ENCODE peak calls at places on chromosomes 1 and 21, in four cellular contexts. G, L, E and A are unnamed samples.

GRCh38 chr1:65423884-65424655 is 3.6 kb downstream of the LEPR start:
- DNase-seq in G (no peak), L (no peak), E (no peak), A (no peak)

GRCh38 chr1:23215751-23216449 is 1.4 kb downstream of the HTR1D start:
- DNase-seq in G (no peak), L (peak), E (no peak), A (peak)

GRCh38 chr1:117147856-117148588 is 26.5 kb upstream of the TRIM45 start:
- DNase-seq in G (no peak), L (no peak), E (no peak), A (no peak)

GRCh38 chr1:234544094-234544579 is 65.2 kb upstream of the TARBP1 start:
- DNase-seq in G (no peak), L (peak), E (peak), A (no peak)

GRCh38 chr1:214516434-214517326 is 34.7 kb downstream of the PTPN14 start:
- DNase-seq in G (no peak), L (no peak), E (no peak), A (no peak)

GRCh38 chr1:145918992-145919939 is 749 bp upstream of the PEX11B start:
- DNase-seq in G (peak), L (peak), E (peak), A (peak)

GRCh38 chr21:30839304-30839703 is 9.7 kb upstream of the KRTAP7-1 start:
- DNase-seq in G (peak), L (peak), E (no peak), A (peak)

GRCh38 chr1:10671551-10672375 is 124.7 kb downstream of the CASZ1 start:
- DNase-seq in G (no peak), L (no peak), E (no peak), A (no peak)

DNA sequence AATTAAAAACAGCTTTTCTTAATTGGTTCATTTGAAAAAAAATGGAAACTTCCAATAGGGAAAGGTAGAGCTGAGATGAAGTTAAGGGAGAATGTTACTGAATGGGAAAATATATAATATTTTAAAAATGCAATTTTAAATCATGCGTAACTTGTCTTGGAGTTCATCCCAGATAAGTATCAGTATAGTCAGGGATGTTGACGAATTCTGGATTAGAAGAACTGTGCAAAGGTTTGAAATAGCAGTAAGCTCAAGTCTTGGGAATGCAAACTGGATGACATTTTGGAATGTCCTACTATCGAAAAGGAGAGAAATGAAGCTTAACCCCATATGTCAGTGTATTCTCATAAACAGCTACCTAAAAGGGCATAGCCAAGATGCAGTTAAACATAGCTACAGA is 4.0 kb upstream of the ST6GALNAC3 start:
- DNase-seq in G (no peak), L (no peak), E (no peak), A (no peak)
- TF ChIP-seq CTCF in G (no peak), L (no peak), E (no peak), A (no peak)

DNA sequence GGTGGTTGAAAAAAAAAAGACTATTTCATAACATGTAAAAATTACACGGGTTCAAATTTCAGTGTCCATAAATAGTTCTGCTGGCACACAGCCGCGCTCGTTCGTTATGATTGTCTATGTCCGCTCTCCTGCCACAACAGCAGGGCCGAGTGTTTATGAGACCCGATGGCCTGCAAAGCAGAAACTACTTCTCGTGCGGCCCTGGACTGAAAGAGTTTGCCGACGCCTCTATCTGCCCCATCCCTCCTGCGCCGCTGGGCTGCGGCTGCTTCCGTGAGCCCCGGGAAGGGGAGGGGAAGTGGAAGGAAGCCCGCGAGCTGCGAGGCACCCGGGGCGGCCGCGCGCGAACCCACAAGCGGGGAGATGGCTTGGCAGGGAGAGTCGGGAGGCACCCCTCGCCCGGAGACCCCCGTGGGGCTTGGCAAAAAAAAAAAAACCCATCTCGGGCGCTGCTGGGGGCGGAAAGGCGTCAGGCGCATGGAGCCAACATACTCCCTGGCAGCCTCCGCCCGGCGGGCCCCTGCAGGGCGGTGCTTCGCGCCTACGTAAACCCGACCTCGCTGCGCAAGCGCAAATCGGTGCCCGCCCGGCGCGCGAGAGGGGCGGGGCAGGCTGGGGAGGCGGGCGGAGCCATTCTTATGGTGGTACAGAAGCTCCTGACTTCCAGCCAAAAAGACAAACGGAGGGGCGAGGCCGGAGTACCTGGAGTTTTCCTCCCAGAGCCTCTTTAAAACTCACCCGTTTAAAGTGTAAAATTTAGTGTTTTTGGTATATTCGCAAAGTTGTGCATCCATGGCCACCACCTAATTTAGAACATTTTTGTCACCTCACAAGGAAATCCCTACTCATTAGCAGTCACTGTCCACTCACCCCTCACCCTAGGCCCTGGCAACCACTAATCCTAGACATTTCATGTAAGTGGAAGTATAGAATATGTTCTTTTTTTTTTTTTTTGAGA is 8.3 kb downstream of the SLC27A3 start:
- DNase-seq in G (peak), L (peak), E (peak), A (peak)
- TF ChIP-seq CTCF in G (no peak), L (peak), E (peak), A (no peak)

GRCh38 chr21:40839551-40839950 is 7.4 kb downstream of the DSCAM start:
- DNase-seq in G (no peak), L (no peak), E (no peak), A (no peak)

GRCh38 chr21:40844935-40845334 is 2.0 kb downstream of the DSCAM start:
- DNase-seq in G (no peak), L (no peak), E (no peak), A (no peak)

GRCh38 chr21:40842197-40842552 is 4.8 kb downstream of the DSCAM start:
- DNase-seq in G (no peak), L (no peak), E (no peak), A (no peak)

GRCh38 chr21:40840441-40840840 is 6.5 kb downstream of the DSCAM start:
- DNase-seq in G (no peak), L (no peak), E (no peak), A (no peak)

DNA sequence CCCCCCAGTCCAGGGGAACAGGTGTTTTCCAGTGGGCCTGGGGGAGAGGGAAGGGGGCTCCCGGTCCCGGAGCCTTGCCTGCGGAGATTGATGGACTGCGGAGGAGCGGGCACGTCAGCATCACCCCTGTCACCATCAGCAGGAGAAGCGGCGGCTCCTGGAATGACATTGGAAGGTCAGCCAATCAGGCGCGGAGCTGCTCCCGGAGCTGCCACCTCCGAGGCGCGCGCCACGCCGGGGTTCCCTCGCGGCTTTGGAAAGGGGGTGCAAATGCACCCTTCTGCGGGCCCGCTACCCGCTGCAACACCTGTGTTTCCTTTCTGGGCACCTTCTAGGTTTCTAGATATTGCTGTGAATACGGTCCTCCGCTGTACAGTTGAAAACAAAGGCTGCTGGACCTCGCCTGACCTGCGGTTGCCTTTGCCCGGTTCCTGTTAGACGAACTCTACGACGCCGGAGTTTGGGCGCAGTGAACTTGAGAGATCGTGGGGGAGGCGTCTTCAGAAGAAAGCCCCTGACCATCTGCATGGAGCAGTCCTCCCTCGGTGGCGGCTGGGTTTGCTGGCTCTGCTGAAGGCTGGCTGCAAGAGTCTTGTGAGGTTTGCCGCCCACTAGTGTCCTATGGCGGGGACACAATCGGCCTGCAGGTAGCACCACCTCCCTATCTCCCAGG is 5.3 kb downstream of the DSCAM start:
- DNase-seq in G (peak), L (peak), E (peak), A (peak)
- TF ChIP-seq CTCF in G (peak), L (peak), E (peak), A (peak)

DNA sequence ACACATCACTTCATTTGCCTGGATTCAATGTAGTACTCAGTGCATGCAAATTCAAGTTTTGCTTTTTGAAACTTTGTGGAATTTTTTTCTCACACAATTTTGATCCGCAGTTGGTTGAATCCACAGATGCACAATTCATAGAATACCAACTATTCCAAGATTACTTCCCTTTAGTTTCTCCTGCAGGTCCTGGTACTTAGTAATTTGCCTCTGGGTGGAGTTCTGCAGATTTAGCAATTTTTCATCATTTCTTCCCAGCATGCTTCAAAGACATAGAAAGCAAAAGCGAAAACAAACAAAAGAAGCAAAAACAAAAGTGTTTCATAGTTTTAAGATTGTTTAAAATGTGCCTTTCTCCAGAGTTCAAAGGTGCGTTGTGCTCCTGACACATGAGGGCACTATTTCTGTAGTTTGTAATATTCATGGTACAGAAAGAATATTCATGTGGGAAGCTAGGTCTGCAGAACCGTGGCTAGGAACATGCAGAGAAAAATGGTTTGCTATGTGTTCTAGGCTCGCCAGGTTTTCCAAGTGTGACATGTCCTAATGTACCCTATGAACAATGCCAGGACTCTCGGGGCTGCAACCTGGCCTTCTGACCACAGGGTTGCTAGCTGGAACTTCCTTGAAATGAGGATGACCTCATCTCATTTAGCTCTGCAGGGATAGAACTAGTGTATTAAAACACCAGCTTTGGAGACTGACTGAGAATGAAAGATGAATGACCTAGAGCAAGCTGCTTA is 30.0 kb upstream of the RCSD1 start:
- DNase-seq in G (peak), L (no peak), E (peak), A (no peak)
- TF ChIP-seq CTCF in G (no peak), L (peak), E (peak), A (peak)